ENCODE peak calls at places on chromosomes 1 and 21, in seven cellular contexts. Q is CD8-positive, alpha-beta memory T cell; O is BJ; F is uterus; J is cardiac muscle cell; R is GM23248; A is esophagus muscularis mucosa. I is an unnamed sample. For H3K36me3, the result is how much of the 10 kb centered on the place peaks cover.

GRCh38 chr21:19692231-19692630 is 1288.6 kb upstream of the TMPRSS15 start:
- DNase-seq in A (no peak), O (no peak), J (no peak), Q (no peak), F (no peak), R (no peak), I (no peak)

GRCh38 chr1:101843160-101843559 is 153.6 kb downstream of the OLFM3 start:
- DNase-seq in O (no peak), R (no peak), F (no peak), A (no peak), J (no peak), Q (no peak), I (no peak)

GRCh38 chr1:54516249-54516920 is 31.6 kb upstream of the ACOT11 start:
- DNase-seq in O (no peak), R (no peak), A (no peak), Q (no peak), J (no peak), F (no peak), I (no peak)

GRCh38 chr1:182397653-182398388 is 2.6 kb downstream of the TEDDM1 start:
- DNase-seq in J (no peak), R (peak), A (no peak), O (no peak), Q (no peak), F (no peak), I (no peak)

GRCh38 chr1:236051107-236051885 is 13.6 kb downstream of the NID1 start:
- DNase-seq in J (peak), F (no peak), R (peak), O (peak), Q (no peak), A (no peak), I (no peak)

GRCh38 chr1:85502625-85503083 is 37.7 kb upstream of the DDAH1 start:
- DNase-seq in R (peak), J (peak), O (no peak), A (no peak), F (peak), Q (no peak), I (no peak)

GRCh38 chr21:18840239-18840638 is 436.7 kb upstream of the TMPRSS15 start:
- DNase-seq in A (no peak), J (no peak), R (no peak), Q (no peak), F (no peak), O (no peak), I (no peak)

GRCh38 chr1:206467915-206468314 is 2.4 kb upstream of the IKBKE start:
- DNase-seq in Q (no peak), J (peak), F (no peak), R (no peak), A (no peak), O (no peak), I (peak)

GRCh38 chr21:41777934-41778815 is 11.3 kb upstream of the RIPK4 start:
- DNase-seq in F (peak), Q (no peak), R (peak), A (peak), J (peak), O (no peak), I (no peak)

GRCh38 chr1:31831397-31832378 is 15.9 kb upstream of the SPOCD1 start:
- DNase-seq in O (no peak), Q (no peak), J (no peak), F (no peak), R (peak), A (no peak), I (no peak)

GRCh38 chr1:11930571-11931445 is 3.7 kb upstream of the PLOD1 start:
- DNase-seq in A (no peak), R (peak), J (no peak), Q (no peak), O (no peak), F (no peak), I (no peak)

GRCh38 chr1:21721271-21721985 is 52.3 kb upstream of the RAP1GAP start:
- DNase-seq in Q (no peak), F (no peak), O (no peak), A (no peak), J (no peak), R (no peak), I (no peak)

GRCh38 chr1:243946946-243947345 is 96.9 kb upstream of the AKT3 start:
- DNase-seq in J (no peak), F (no peak), R (peak), O (no peak), A (peak), Q (no peak), I (no peak)

GRCh38 chr1:205972081-205972480 is 28.8 kb upstream of the SLC26A9 start:
- DNase-seq in R (no peak), F (no peak), Q (no peak), A (no peak), O (no peak), J (no peak), I (no peak)

GRCh38 chr1:36947384-36947783 is 86.9 kb downstream of the GRIK3 start:
- DNase-seq in R (no peak), J (peak), O (no peak), A (no peak), Q (no peak), F (no peak), I (no peak)

GRCh38 chr1:58922302-58923089 is 138.6 kb upstream of the JUN start:
- DNase-seq in F (peak), O (no peak), R (no peak), A (peak), J (peak), Q (peak), I (peak)

GRCh38 chr21:38221594-38221993 is 35.2 kb upstream of the KCNJ15 start:
- DNase-seq in A (no peak), O (no peak), F (no peak), Q (no peak), R (peak), J (no peak), I (no peak)

DNA sequence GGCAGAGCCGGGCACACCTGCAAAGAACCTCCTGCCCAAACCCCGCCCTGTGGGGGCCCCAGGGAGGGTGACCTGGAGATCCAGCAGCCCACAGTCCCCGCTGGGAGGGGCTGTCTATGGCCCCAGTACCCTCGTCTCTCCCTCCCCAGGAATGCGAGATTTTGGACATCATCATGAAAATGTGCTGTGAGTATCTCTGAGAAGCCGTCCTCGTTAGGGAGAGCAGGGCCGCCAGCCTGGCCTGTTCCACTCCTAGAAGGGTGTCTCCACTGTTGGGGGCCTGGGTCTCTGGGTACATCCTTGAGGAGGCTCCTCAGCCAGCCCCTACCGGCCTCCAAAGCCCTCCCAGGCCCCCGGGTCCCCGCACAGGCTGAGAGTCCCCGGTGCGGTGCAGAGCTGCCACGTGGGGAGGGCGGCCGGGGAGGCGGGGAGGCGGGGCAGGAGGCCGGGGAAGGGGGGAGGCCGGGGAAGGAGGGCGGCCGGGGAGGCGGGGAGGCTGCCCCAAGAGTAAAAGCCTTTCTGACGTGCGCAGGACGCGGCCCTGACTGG is 18.7 kb downstream of the COL6A1 start:
- DNase-seq in A (no peak), O (no peak), R (no peak), Q (no peak), F (peak), J (no peak), I (no peak)
- H3K36me3 ChIP-seq in A (half or more), O (half or more), R (under half), Q (under half), F (under half), J (under half), I (under half)

GRCh38 chr1:212613440-212614335 is 5.1 kb downstream of the ATF3 start:
- DNase-seq in J (no peak), Q (no peak), F (no peak), R (peak), O (no peak), A (no peak), I (peak)

GRCh38 chr1:212614398-212615091 is 6.0 kb downstream of the ATF3 start:
- DNase-seq in A (no peak), R (no peak), O (no peak), F (no peak), J (no peak), Q (no peak), I (peak)

GRCh38 chr1:212612251-212612961 is 3.8 kb downstream of the ATF3 start:
- DNase-seq in Q (no peak), F (no peak), R (peak), J (no peak), O (no peak), A (no peak), I (no peak)

GRCh38 chr1:212618466-212619210 is 10.1 kb downstream of the ATF3 start:
- DNase-seq in A (no peak), J (no peak), Q (no peak), O (no peak), R (peak), F (no peak), I (no peak)

GRCh38 chr1:212615092-212615470 is 6.5 kb downstream of the ATF3 start:
- DNase-seq in F (no peak), R (no peak), O (no peak), A (no peak), Q (no peak), J (no peak), I (no peak)
- H3K36me3 ChIP-seq in F (under half), R (under half), O (under half), A (half or more), Q (under half), J (under half), I (under half)

GRCh38 chr1:23387494-23387893 is 17.9 kb upstream of the ZNF436 start:
- DNase-seq in A (no peak), Q (no peak), J (no peak), R (no peak), O (no peak), F (no peak), I (no peak)

GRCh38 chr1:23392125-23392855 is 22.7 kb upstream of the ZNF436 start:
- DNase-seq in F (no peak), Q (no peak), R (no peak), A (no peak), O (no peak), J (no peak), I (no peak)

GRCh38 chr1:23394176-23394575 is 24.5 kb upstream of the ZNF436 start:
- DNase-seq in R (peak), O (no peak), A (no peak), J (peak), F (peak), Q (no peak), I (no peak)

GRCh38 chr1:23393706-23394105 is 24.1 kb upstream of the ZNF436 start:
- DNase-seq in Q (no peak), J (no peak), R (peak), A (no peak), F (peak), O (no peak), I (no peak)

GRCh38 chr1:23389846-23390321 is 20.2 kb upstream of the ZNF436 start:
- DNase-seq in Q (no peak), A (no peak), J (no peak), F (no peak), O (no peak), R (no peak), I (no peak)
- H3K36me3 ChIP-seq in Q (under half), A (under half), J (under half), F (under half), O (under half), R (under half), I (under half)

GRCh38 chr1:3196577-3197245 is 127.7 kb downstream of the PRDM16 start:
- DNase-seq in R (no peak), J (no peak), F (no peak), O (no peak), A (no peak), Q (no peak), I (no peak)
- H3K36me3 ChIP-seq in R (under half), J (under half), F (under half), O (under half), A (under half), Q (under half), I (under half)

GRCh38 chr21:32391755-32392154 is 1.1 kb downstream of the URB1 start:
- DNase-seq in Q (no peak), O (no peak), R (no peak), F (no peak), J (no peak), A (no peak), I (no peak)
- H3K36me3 ChIP-seq in Q (under half), O (under half), R (under half), F (under half), J (under half), A (under half), I (under half)

GRCh38 chr1:47577310-47578025 is 139.6 kb downstream of the FOXD2 start:
- DNase-seq in R (no peak), J (no peak), O (no peak), A (no peak), Q (no peak), F (no peak), I (no peak)
- H3K36me3 ChIP-seq in R (under half), J (under half), O (under half), A (under half), Q (under half), F (under half), I (under half)

GRCh38 chr1:73765551-73766233 is 432.3 kb downstream of the LRRIQ3 start:
- DNase-seq in F (no peak), Q (no peak), O (no peak), R (no peak), A (no peak), J (no peak), I (no peak)

GRCh38 chr1:73771396-73771795 is 426.6 kb downstream of the LRRIQ3 start:
- DNase-seq in A (no peak), F (no peak), Q (no peak), J (no peak), O (no peak), R (no peak), I (no peak)

DNA sequence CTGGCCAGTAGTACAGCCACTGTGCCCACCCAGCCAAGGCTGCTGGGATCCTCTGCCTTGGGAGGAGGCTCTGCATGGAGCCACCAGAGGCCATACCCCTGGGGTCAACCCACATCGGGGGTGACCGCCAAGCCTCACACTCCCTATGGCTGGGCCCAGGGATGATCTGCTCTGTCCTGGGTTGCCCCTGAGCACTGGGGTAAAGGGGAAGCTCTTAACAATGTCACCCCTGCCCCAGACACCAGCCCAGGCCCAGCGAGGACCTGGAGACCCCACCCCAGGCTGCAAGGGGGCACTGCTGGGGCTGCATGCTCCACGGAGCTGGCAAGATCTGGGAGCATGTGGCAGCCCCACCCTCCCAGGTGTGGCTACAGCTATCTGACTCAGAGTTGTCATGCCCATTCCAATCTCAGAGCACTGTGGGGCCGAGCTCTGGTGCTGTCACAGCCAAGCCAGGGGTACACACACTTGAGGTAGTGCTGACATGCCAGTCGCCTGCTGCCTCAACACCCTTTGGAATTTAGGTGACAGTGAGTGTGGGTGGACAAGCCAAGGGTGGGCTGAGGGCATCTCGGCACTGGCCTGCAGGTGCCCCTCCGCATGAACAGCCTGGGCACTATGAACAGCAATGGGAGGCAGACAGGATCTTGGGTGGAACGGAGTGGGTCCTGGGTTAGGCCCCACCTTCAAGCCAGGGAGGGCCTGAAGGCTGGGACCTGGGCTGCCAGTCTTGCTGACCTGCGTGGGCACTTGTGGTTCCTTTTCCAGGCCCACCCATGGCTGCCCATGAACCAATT is 427.7 kb downstream of the LRRIQ3 start:
- DNase-seq in J (no peak), F (no peak), A (no peak), Q (no peak), O (no peak), R (no peak), I (no peak)
- H3K36me3 ChIP-seq in J (under half), F (under half), A (under half), Q (under half), O (under half), R (under half), I (under half)